ENCODE peak calls at places on chromosomes 5 and 9, in six cellular contexts. X is RWPE2, S is neuronal stem cell, Y is mesendoderm, J is neural progenitor cell, G is left ventricle myocardium inferior. U is an unnamed sample.
A peak's percentile ranks its signal among the peaks of the same experiment; 100 is the strongest.

GRCh38 chr5:122085041-122085440 is 7.0 kb upstream of the LOX start:
- DNase-seq in X (no peak), S (no peak), Y (no peak), J (no peak), G (no peak), U (no peak)

GRCh38 chr5:58064799-58065198 is 395.1 kb downstream of the PLK2 start:
- DNase-seq in X (no peak), S (no peak), Y (no peak), J (no peak), G (no peak), U (no peak)

GRCh38 chr9:121650220-121651013 is 1.0 kb upstream of the DAB2IP start:
- DNase-seq in X (no peak), S (peak; percentile 79), Y (peak; percentile 95), J (peak; percentile 91), G (peak; percentile 56), U (peak; percentile 78)

GRCh38 chr9:107138261-107138992 is 144.7 kb upstream of the RAD23B start:
- DNase-seq in X (no peak), S (no peak), Y (no peak), J (no peak), G (no peak), U (no peak)

GRCh38 chr9:108609227-108609894 is 246.4 kb downstream of the ACTL7B start:
- DNase-seq in X (no peak), S (no peak), Y (no peak), J (no peak), G (no peak), U (no peak)

GRCh38 chr5:171342362-171343111 is 33.5 kb downstream of the TLX3 start:
- DNase-seq in X (no peak), S (no peak), Y (peak; percentile 77), J (peak; percentile 80), G (no peak), U (no peak)

GRCh38 chr5:1895771-1896420 is 13.2 kb upstream of the IRX4 start:
- DNase-seq in X (peak; percentile 58), S (no peak), Y (no peak), J (no peak), G (no peak), U (no peak)

GRCh38 chr9:129383415-129384088 is 205.5 kb upstream of the IER5L start:
- DNase-seq in X (no peak), S (peak; percentile 38), Y (peak; percentile 68), J (peak; percentile 71), G (peak; percentile 88), U (peak; percentile 80)

GRCh38 chr5:9251379-9251980 is 294.4 kb downstream of the SEMA5A start:
- DNase-seq in X (no peak), S (no peak), Y (no peak), J (no peak), G (no peak), U (no peak)

GRCh38 chr5:60487885-60488425 is 212.0 kb downstream of the DEPDC1B start:
- DNase-seq in X (no peak), S (no peak), Y (no peak), J (no peak), G (no peak), U (no peak)

GRCh38 chr9:93673271-93673843 is 97.0 kb downstream of the PHF2 start:
- DNase-seq in X (peak; percentile 57), S (no peak), Y (no peak), J (no peak), G (peak; percentile 73), U (peak; percentile 10)

GRCh38 chr9:135777623-135778177 is 75.7 kb downstream of the KCNT1 start:
- DNase-seq in X (no peak), S (no peak), Y (no peak), J (no peak), G (no peak), U (no peak)

GRCh38 chr5:94174748-94175411 is 433.5 kb upstream of the POU5F2 start:
- DNase-seq in X (no peak), S (no peak), Y (peak; percentile 81), J (no peak), G (no peak), U (no peak)

GRCh38 chr5:73759771-73760170 is 133.8 kb downstream of the ARHGEF28 start:
- DNase-seq in X (no peak), S (no peak), Y (no peak), J (no peak), G (no peak), U (no peak)

GRCh38 chr5:17436766-17437221 is 61.2 kb upstream of the TAF11L2 start:
- DNase-seq in X (no peak), S (no peak), Y (no peak), J (no peak), G (no peak), U (no peak)

GRCh38 chr9:36191290-36191645 is 547 bp downstream of the CLTA start:
- DNase-seq in X (no peak), S (no peak), Y (peak; percentile 47), J (peak; percentile 43), G (peak; percentile 41), U (no peak)

GRCh38 chr5:16935271-16936149 is 578 bp downstream of the MYO10 start:
- DNase-seq in X (peak; percentile 97), S (no peak), Y (peak; percentile 83), J (no peak), G (no peak), U (peak; percentile 39)

GRCh38 chr5:10354048-10354872 is 765 bp downstream of the MARCHF6 start:
- DNase-seq in X (no peak), S (peak; percentile 54), Y (peak; percentile 84), J (peak; percentile 63), G (peak; percentile 33), U (no peak)

GRCh38 chr5:1516615-1517601 is 6.9 kb downstream of the LPCAT1 start:
- DNase-seq in X (peak; percentile 65), S (no peak), Y (peak; percentile 41), J (no peak), G (peak; percentile 6), U (peak; percentile 8)

GRCh38 chr5:32836176-32836575 is 125.1 kb downstream of the NPR3 start:
- DNase-seq in X (no peak), S (no peak), Y (no peak), J (no peak), G (no peak), U (no peak)

GRCh38 chr9:110351009-110351467 is 13.4 kb upstream of the TXNDC8 start:
- DNase-seq in X (no peak), S (no peak), Y (peak; percentile 52), J (no peak), G (no peak), U (no peak)

GRCh38 chr9:117278020-117278419 is 136.8 kb downstream of the ASTN2 start:
- DNase-seq in X (no peak), S (no peak), Y (no peak), J (no peak), G (no peak), U (no peak)

GRCh38 chr5:99348597-99348996 is 419.8 kb upstream of the CHD1 start:
- DNase-seq in X (no peak), S (no peak), Y (no peak), J (no peak), G (no peak), U (no peak)

GRCh38 chr5:81232449-81233079 is 558 bp upstream of the CKMT2 start:
- DNase-seq in X (no peak), S (no peak), Y (no peak), J (no peak), G (peak; percentile 85), U (peak; percentile 57)

GRCh38 chr5:81234299-81234698 is 1.2 kb downstream of the CKMT2 start:
- DNase-seq in X (no peak), S (no peak), Y (peak; percentile 36), J (no peak), G (no peak), U (no peak)

GRCh38 chr5:81233080-81233634 is at the start of gene CKMT2:
- DNase-seq in X (no peak), S (peak; percentile 40), Y (peak; percentile 86), J (peak; percentile 67), G (peak; percentile 91), U (peak; percentile 76)

GRCh38 chr5:81234801-81235200 is 1.7 kb downstream of the CKMT2 start:
- DNase-seq in X (no peak), S (no peak), Y (peak; percentile 46), J (no peak), G (peak; percentile 54), U (no peak)

GRCh38 chr5:81235287-81236072 is 2.4 kb downstream of the CKMT2 start:
- DNase-seq in X (no peak), S (no peak), Y (no peak), J (no peak), G (peak; percentile 55), U (peak; percentile 46)
- H3K4me3 ChIP-seq in X (no peak overlapping the region), S (no peak overlapping the region), Y (no peak overlapping the region), J (no peak overlapping the region), G (peak overlapping the region; percentile 70), U (no peak overlapping the region)

GRCh38 chr9:124285903-124286291 is 28.1 kb downstream of the NEK6 start:
- DNase-seq in X (no peak), S (no peak), Y (no peak), J (no peak), G (peak; percentile 60), U (peak; percentile 87)

GRCh38 chr9:124284940-124285441 is 27.2 kb downstream of the NEK6 start:
- DNase-seq in X (no peak), S (no peak), Y (no peak), J (no peak), G (peak; percentile 50), U (peak; percentile 47)

GRCh38 chr9:124285490-124285889 is 27.7 kb downstream of the NEK6 start:
- DNase-seq in X (no peak), S (no peak), Y (no peak), J (no peak), G (no peak), U (no peak)

GRCh38 chr9:124284237-124284831 is 26.6 kb downstream of the NEK6 start:
- DNase-seq in X (no peak), S (no peak), Y (no peak), J (no peak), G (peak; percentile 68), U (no peak)

DNA sequence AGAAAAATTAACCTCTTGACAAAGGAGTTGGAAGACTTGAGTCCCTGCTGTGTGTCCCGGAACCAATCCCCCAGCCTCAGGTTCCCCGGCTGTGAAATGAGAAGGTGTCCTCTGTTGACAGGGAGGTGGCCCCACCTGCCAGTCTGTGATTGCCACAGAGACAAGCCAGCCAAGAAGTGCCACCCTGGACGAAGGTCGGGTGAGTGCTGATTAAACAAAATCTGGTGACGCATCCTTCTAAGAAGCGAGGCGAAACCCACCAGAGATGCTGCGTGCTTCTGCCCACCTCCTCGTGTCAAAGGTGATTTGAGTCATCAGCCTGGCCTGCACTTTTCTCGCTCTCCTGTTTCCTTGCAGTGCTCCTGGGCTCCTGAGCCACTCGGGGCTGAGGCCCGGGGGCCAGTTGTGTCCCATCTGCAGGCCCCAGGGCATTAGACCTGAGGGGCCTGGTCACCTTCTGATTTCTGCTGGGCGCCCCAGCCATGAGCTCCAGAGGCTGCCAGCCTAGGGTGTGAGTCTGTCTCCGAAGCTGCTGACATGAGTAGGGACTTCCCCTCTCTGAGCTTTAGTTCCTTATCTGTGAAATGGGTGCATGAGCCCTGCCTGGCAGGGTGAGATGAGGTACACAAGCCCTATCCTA is 28.7 kb downstream of the NEK6 start:
- DNase-seq in X (no peak), S (no peak), Y (no peak), J (no peak), G (no peak), U (peak; percentile 39)
- H3K4me3 ChIP-seq in X (no peak overlapping the region), S (no peak overlapping the region), Y (no peak overlapping the region), J (no peak overlapping the region), G (no peak overlapping the region), U (no peak overlapping the region)

GRCh38 chr9:111632695-111633388 is 1.7 kb downstream of the DNAJC25 start:
- DNase-seq in X (no peak), S (no peak), Y (peak; percentile 76), J (no peak), G (no peak), U (no peak)
- H3K4me3 ChIP-seq in X (peak overlapping the region; percentile 91), S (no peak overlapping the region), Y (no peak overlapping the region), J (peak overlapping the region; percentile 79), G (peak overlapping the region; percentile 97), U (no peak overlapping the region)

GRCh38 chr5:109450129-109450877 is 40.5 kb upstream of the PJA2 start:
- DNase-seq in X (no peak), S (no peak), Y (no peak), J (peak; percentile 24), G (no peak), U (no peak)
- H3K4me3 ChIP-seq in X (no peak overlapping the region), S (no peak overlapping the region), Y (no peak overlapping the region), J (peak overlapping the region; percentile 18), G (no peak overlapping the region), U (no peak overlapping the region)